ENCODE peak calls at places on chromosomes 16 and 17, in five cellular contexts. U is K562, A is stomach, X is SK-N-SH, J is H1. F is an unnamed sample.

GRCh38 chr16:83470406-83470805 is 337.4 kb upstream of the HSBP1 start:
- DNase-seq in U (no peak), A (no peak), X (no peak), J (no peak), F (no peak)

GRCh38 chr17:72338847-72339790 is 218.3 kb downstream of the SOX9 start:
- DNase-seq in U (no peak), A (no peak), X (peak), J (no peak), F (no peak)

GRCh38 chr17:42072323-42073187 is 22.2 kb upstream of the C17orf113 start:
- DNase-seq in U (peak), A (peak), X (peak), J (peak), F (no peak)

GRCh38 chr16:55465077-55465896 is 13.7 kb upstream of the MMP2 start:
- DNase-seq in U (peak), A (peak), X (peak), J (peak), F (peak)

GRCh38 chr17:55527520-55528118 is 16.4 kb upstream of the SMIM36 start:
- DNase-seq in U (no peak), A (no peak), X (peak), J (peak), F (no peak)

GRCh38 chr17:80861892-80862291 is 129.7 kb upstream of the CHMP6 start:
- DNase-seq in U (no peak), A (no peak), X (peak), J (no peak), F (peak)

GRCh38 chr17:10532026-10532425 is 13.7 kb upstream of the MYH1 start:
- DNase-seq in U (no peak), A (no peak), X (no peak), J (no peak), F (no peak)

GRCh38 chr17:7586673-7587419 is 3.0 kb downstream of the SOX15 start:
- DNase-seq in U (peak), A (peak), X (no peak), J (peak), F (no peak)

GRCh38 chr17:68035131-68035522 is 408 bp upstream of the KPNA2 start:
- DNase-seq in U (no peak), A (peak), X (no peak), J (peak), F (peak)

GRCh38 chr17:80100035-80100323 is 1.4 kb upstream of the GAA start:
- DNase-seq in U (no peak), A (no peak), X (no peak), J (peak), F (no peak)

GRCh38 chr17:29155235-29155965 is 24.8 kb downstream of the MYO18A start:
- DNase-seq in U (peak), A (peak), X (peak), J (no peak), F (no peak)

GRCh38 chr17:8859804-8860430 is 7.6 kb downstream of the PIK3R6 start:
- DNase-seq in U (no peak), A (no peak), X (no peak), J (no peak), F (no peak)

GRCh38 chr16:28131210-28131609 is 67.7 kb upstream of the GSG1L start:
- DNase-seq in U (no peak), A (no peak), X (no peak), J (no peak), F (no peak)

GRCh38 chr17:71845354-71845753 is 275.5 kb upstream of the SOX9 start:
- DNase-seq in U (no peak), A (no peak), X (no peak), J (no peak), F (no peak)

GRCh38 chr17:46124695-46125592 is 68.3 kb downstream of the KANSL1 start:
- DNase-seq in U (no peak), A (no peak), X (no peak), J (no peak), F (no peak)

GRCh38 chr16:2787961-2788360 is 601 bp upstream of the PRSS33 start:
- DNase-seq in U (no peak), A (no peak), X (no peak), J (no peak), F (peak)

GRCh38 chr17:61997649-61998048 is 67.4 kb downstream of the MED13 start:
- DNase-seq in U (no peak), A (no peak), X (no peak), J (no peak), F (no peak)

GRCh38 chr17:9487406-9487805 is 88.2 kb downstream of the STX8 start:
- DNase-seq in U (no peak), A (no peak), X (no peak), J (no peak), F (no peak)

GRCh38 chr17:81926451-81927144 is 937 bp downstream of the MAFG start:
- DNase-seq in U (peak), A (peak), X (peak), J (no peak), F (peak)
- TF ChIP-seq EP300 in U (no peak), A (no peak), X (no peak), J (no peak), F (no peak)

GRCh38 chr16:1677942-1678499 is at the start of gene JPT2:
- DNase-seq in U (peak), A (peak), X (peak), J (peak), F (peak)
- TF ChIP-seq POLR2AphosphoS5 in U (peak), A (peak), X (peak), J (peak), F (peak)

GRCh38 chr17:82873521-82873920 is 33.7 kb upstream of the ZNF750 start:
- DNase-seq in U (no peak), A (no peak), X (no peak), J (no peak), F (no peak)
- H3K27ac ChIP-seq in U (no peak), A (no peak), X (no peak), J (no peak), F (no peak)

DNA sequence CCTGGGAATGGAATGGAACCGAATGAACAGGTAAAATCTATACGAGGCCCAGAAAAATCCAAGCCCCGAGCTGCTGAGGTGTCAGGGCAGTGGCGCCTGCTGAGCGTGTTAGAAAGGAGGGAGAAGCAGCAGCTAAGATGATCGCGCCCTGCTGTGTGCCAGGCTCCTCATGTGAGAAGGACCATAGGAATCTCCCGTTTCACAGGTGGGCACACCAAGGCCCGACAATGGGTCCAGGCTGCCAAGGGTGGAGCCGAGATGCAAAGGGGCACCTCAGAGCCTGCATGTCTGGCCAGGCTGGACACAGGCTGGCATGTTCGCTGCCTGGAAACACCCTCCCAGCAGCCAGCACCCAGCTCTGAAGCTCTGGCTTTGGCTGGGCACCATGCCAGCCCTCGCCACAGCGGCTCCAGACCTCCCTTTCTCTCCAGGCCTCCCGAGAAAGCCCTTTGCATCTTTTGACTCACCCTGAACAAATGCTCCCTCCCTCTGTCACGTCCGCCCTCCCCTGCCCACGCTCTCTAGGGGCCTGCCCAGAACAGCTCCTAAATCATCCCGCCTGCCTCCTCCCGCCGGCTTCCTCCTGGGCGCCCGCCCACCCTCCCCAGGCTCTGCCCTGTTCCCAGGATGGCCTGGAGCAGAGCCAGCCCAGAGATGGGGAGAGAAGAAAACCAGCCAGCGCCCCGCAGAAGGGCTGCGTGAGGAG is 217.8 kb upstream of the GSE1 start:
- DNase-seq in U (peak), A (peak), X (peak), J (peak), F (peak)
- TF ChIP-seq EP300 in U (no peak), A (no peak), X (peak), J (no peak), F (no peak)

GRCh38 chr17:18190629-18191028 is 7.0 kb downstream of the ALKBH5 start:
- DNase-seq in U (no peak), A (no peak), X (no peak), J (no peak), F (no peak)
- TF ChIP-seq POLR2AphosphoS5 in U (no peak), A (no peak), X (no peak), J (no peak), F (no peak)

GRCh38 chr17:49870298-49870697 is 22.4 kb upstream of the TAC4 start:
- DNase-seq in U (no peak), A (no peak), X (no peak), J (no peak), F (no peak)
- H3K27ac ChIP-seq in U (no peak), A (no peak), X (no peak), J (no peak), F (no peak)

GRCh38 chr16:70725024-70725911 is 39.4 kb upstream of the MTSS2 start:
- DNase-seq in U (no peak), A (no peak), X (no peak), J (no peak), F (peak)
- TF ChIP-seq EP300 in U (no peak), A (no peak), X (no peak), J (no peak), F (peak)

F was measured in sigmoid colon.